ENCODE peak calls at places on chromosomes 2 and 18, in eight cellular contexts. J is Panc1, Q is upper lobe of left lung, T is HCT116, A is HepG2, X is GM12878, Z is K562, L is GM23338. W is an unnamed sample.

GRCh38 chr2:189210250-189211075 is 30.9 kb upstream of the COL5A2 start:
- ATAC-seq in J (peak; percentile 81), Q (peak; percentile 87), T (peak; percentile 25), A (no peak), X (no peak), Z (peak; percentile 81), L (no peak), W (peak; percentile 90)

GRCh38 chr2:200782243-200782642 is 29.5 kb upstream of the BZW1 start:
- ATAC-seq in J (no peak), Q (peak; percentile 70), T (no peak), A (no peak), X (no peak), Z (no peak), L (no peak), W (no peak)

GRCh38 chr2:65916785-65917295 is 484.4 kb upstream of the SPRED2 start:
- ATAC-seq in J (no peak), Q (no peak), T (no peak), A (no peak), X (no peak), Z (no peak), L (no peak), W (no peak)

GRCh38 chr2:163213699-163214098 is 375.1 kb upstream of the KCNH7 start:
- ATAC-seq in J (peak; percentile 78), Q (no peak), T (no peak), A (no peak), X (peak; percentile 62), Z (no peak), L (no peak), W (no peak)

GRCh38 chr2:208638059-208638458 is 231.5 kb downstream of the PTH2R start:
- ATAC-seq in J (no peak), Q (no peak), T (no peak), A (no peak), X (peak; percentile 50), Z (peak; percentile 93), L (no peak), W (no peak)

GRCh38 chr2:71605781-71606241 is 152.4 kb downstream of the DYSF start:
- ATAC-seq in J (no peak), Q (no peak), T (no peak), A (no peak), X (no peak), Z (no peak), L (no peak), W (no peak)

GRCh38 chr2:187993516-187993915 is 298.2 kb upstream of the GULP1 start:
- ATAC-seq in J (no peak), Q (no peak), T (no peak), A (no peak), X (no peak), Z (no peak), L (peak; percentile 13), W (no peak)

GRCh38 chr2:208208335-208209085 is 18.7 kb upstream of the C2orf80 start:
- ATAC-seq in J (no peak), Q (no peak), T (no peak), A (peak; percentile 57), X (no peak), Z (peak; percentile 53), L (no peak), W (no peak)

GRCh38 chr2:202782930-202783558 is 88.5 kb downstream of the ICA1L start:
- ATAC-seq in J (no peak), Q (no peak), T (no peak), A (no peak), X (no peak), Z (no peak), L (no peak), W (peak; percentile 51)

GRCh38 chr2:135004005-135004746 is 43.1 kb downstream of the MAP3K19 start:
- ATAC-seq in J (peak; percentile 100), Q (peak; percentile 96), T (peak; percentile 100), A (peak; percentile 100), X (peak; percentile 100), Z (peak; percentile 99), L (peak; percentile 98), W (peak; percentile 89)

GRCh38 chr2:91748869-91749268 is 3057.4 kb downstream of the RPIA start:
- ATAC-seq in J (peak; percentile 69), Q (peak; percentile 50), T (peak; percentile 50), A (no peak), X (peak; percentile 42), Z (peak; percentile 40), L (peak; percentile 23), W (peak; percentile 37)

GRCh38 chr2:3216841-3217495 is 160.7 kb downstream of the EIPR1 start:
- ATAC-seq in J (no peak), Q (no peak), T (no peak), A (no peak), X (no peak), Z (no peak), L (no peak), W (no peak)

GRCh38 chr18:77087391-77088141 is 45.0 kb downstream of the MBP start:
- ATAC-seq in J (peak; percentile 55), Q (peak; percentile 78), T (no peak), A (peak; percentile 94), X (no peak), Z (no peak), L (peak; percentile 82), W (peak; percentile 74)

GRCh38 chr2:1605659-1606400 is 138.5 kb downstream of the PXDN start:
- ATAC-seq in J (peak; percentile 28), Q (peak; percentile 76), T (no peak), A (peak; percentile 16), X (no peak), Z (peak; percentile 43), L (peak; percentile 73), W (no peak)

GRCh38 chr2:101038455-101039255 is 36.6 kb downstream of the RPL31 start:
- ATAC-seq in J (peak; percentile 57), Q (no peak), T (peak; percentile 83), A (peak; percentile 72), X (peak; percentile 65), Z (peak; percentile 84), L (peak; percentile 82), W (no peak)

GRCh38 chr2:205716126-205716525 is 33.8 kb downstream of the NRP2 start:
- ATAC-seq in J (peak; percentile 64), Q (no peak), T (peak; percentile 98), A (no peak), X (no peak), Z (peak; percentile 96), L (no peak), W (no peak)

GRCh38 chr2:205712983-205713531 is 30.8 kb downstream of the NRP2 start:
- ATAC-seq in J (no peak), Q (no peak), T (no peak), A (no peak), X (no peak), Z (no peak), L (no peak), W (no peak)

GRCh38 chr2:205714058-205714776 is 31.9 kb downstream of the NRP2 start:
- ATAC-seq in J (no peak), Q (peak; percentile 64), T (no peak), A (no peak), X (peak; percentile 89), Z (no peak), L (no peak), W (peak; percentile 14)

GRCh38 chr2:205712508-205712907 is 30.2 kb downstream of the NRP2 start:
- ATAC-seq in J (no peak), Q (no peak), T (no peak), A (no peak), X (peak; percentile 47), Z (no peak), L (no peak), W (no peak)

GRCh38 chr2:205714789-205715411 is 32.6 kb downstream of the NRP2 start:
- ATAC-seq in J (no peak), Q (no peak), T (no peak), A (no peak), X (no peak), Z (no peak), L (peak; percentile 51), W (peak; percentile 35)
- TF ChIP-seq POLR2AphosphoS5 in J (no peak), Q (no peak), T (no peak), A (no peak), X (no peak), Z (no peak), L (no peak), W (peak; percentile 78)

DNA sequence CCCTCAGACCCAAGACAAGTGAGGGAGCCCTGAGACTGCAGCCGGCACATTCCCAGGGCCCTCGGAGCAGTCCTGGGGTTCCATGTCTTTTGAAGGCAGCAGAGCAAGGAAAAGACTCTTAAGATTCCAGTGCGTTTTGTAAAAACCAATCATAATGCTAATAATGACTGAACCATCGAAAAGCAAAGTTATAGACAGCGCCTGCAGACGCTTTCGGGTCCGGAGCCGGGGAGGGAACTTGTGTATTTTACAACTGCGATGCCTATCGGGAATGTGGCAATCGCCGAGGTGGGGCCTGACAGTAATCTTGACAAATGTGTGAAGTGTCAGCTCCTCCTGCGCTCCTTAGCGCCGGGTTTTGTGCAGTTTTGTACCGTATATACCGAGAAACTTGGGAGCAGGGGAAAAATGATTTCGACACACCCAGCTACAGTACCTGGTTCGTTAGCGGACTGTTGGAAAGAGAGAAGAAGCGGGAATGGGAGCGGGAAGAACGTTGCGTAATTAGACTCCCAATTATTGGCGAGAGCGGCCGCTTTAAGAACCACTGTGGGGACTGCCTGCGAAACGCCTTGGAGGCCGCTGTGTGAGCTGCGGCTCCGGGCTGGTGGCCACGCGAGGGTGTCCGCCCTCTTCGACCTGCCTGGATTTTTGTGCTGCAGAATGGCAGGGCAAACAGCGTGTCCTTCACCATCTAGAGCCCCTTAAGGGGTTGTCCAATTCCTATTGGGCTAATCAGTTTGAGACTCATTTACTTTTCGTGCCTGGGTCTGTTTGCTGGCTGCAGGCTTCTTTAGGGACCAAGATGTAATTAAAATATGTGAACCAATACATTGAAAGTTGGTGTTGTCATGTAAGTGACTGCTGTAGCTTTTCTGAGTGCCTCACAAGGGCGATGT is 2.4 kb downstream of the EPAS1 start:
- ATAC-seq in J (peak; percentile 24), Q (peak; percentile 50), T (no peak), A (peak; percentile 12), X (no peak), Z (peak; percentile 34), L (peak; percentile 1), W (peak; percentile 23)
- H3K27ac ChIP-seq in J (peak overlapping the region; percentile 89), Q (peak overlapping the region; percentile 99), T (no peak overlapping the region), A (peak overlapping the region; percentile 78), X (no peak overlapping the region), Z (no peak overlapping the region), L (no peak overlapping the region), W (peak overlapping the region; percentile 89)

GRCh38 chr2:22821458-22821857 is 563.5 kb upstream of the KLHL29 start:
- ATAC-seq in J (no peak), Q (no peak), T (no peak), A (no peak), X (no peak), Z (no peak), L (no peak), W (no peak)
- TF ChIP-seq POLR2AphosphoS5 in J (no peak), Q (no peak), T (no peak), A (no peak), X (no peak), Z (no peak), L (no peak), W (no peak)

GRCh38 chr2:231181848-231182247 is 16.6 kb upstream of the ARMC9 start:
- ATAC-seq in J (peak; percentile 83), Q (peak; percentile 86), T (peak; percentile 81), A (peak; percentile 84), X (peak; percentile 75), Z (peak; percentile 92), L (peak; percentile 23), W (peak; percentile 56)
- H3K27ac ChIP-seq in J (peak overlapping the region; percentile 36), Q (peak overlapping the region; percentile 74), T (no peak overlapping the region), A (peak overlapping the region; percentile 7), X (peak overlapping the region; percentile 81), Z (no peak overlapping the region), L (no peak overlapping the region), W (no peak overlapping the region)

GRCh38 chr2:168241208-168241607 is 6.2 kb downstream of the STK39 start:
- ATAC-seq in J (no peak), Q (no peak), T (no peak), A (no peak), X (no peak), Z (no peak), L (peak; percentile 55), W (peak; percentile 25)
- TF ChIP-seq POLR2AphosphoS5 in J (no peak), Q (no peak), T (no peak), A (no peak), X (no peak), Z (no peak), L (no peak), W (no peak)